ENCODE peak calls at places on chromosomes 13 and 19, in nine cellular contexts. One of them, this sample, is unnamed.

GRCh38 chr19:2483084-2483483 is 7.2 kb downstream of the GADD45B start:
- DNase-seq in GM10248: no peak
- DNase-seq in IMR-90: no peak
- DNase-seq in stimulated activated CD4-positive, alpha-beta T cell treated with anti-CD3 and anti-CD28 coated beads, Interleukin-2, amount 100 ng/mL, for 48 hours: no peak
- DNase-seq in epithelial cell of esophagus: no peak
- DNase-seq in breast epithelium: no peak
- DNase-seq in omental fat pad: no peak
- DNase-seq in neural progenitor cell: no peak
- DNase-seq in cardiac muscle cell: no peak
- DNase-seq in this sample: no peak

GRCh38 chr19:18659281-18660050 is 22.6 kb downstream of the KLHL26 start:
- DNase-seq in GM10248: peak
- DNase-seq in IMR-90: no peak
- DNase-seq in stimulated activated CD4-positive, alpha-beta T cell treated with anti-CD3 and anti-CD28 coated beads, Interleukin-2, amount 100 ng/mL, for 48 hours: no peak
- DNase-seq in epithelial cell of esophagus: no peak
- DNase-seq in breast epithelium: no peak
- DNase-seq in omental fat pad: no peak
- DNase-seq in neural progenitor cell: no peak
- DNase-seq in cardiac muscle cell: peak
- DNase-seq in this sample: no peak

GRCh38 chr13:73090116-73090811 is 31.5 kb downstream of the KLF5 start:
- DNase-seq in GM10248: no peak
- DNase-seq in IMR-90: peak
- DNase-seq in stimulated activated CD4-positive, alpha-beta T cell treated with anti-CD3 and anti-CD28 coated beads, Interleukin-2, amount 100 ng/mL, for 48 hours: no peak
- DNase-seq in epithelial cell of esophagus: peak
- DNase-seq in breast epithelium: peak
- DNase-seq in omental fat pad: no peak
- DNase-seq in neural progenitor cell: no peak
- DNase-seq in cardiac muscle cell: peak
- DNase-seq in this sample: no peak

GRCh38 chr19:28727835-28728159 is 485.2 kb downstream of the UQCRFS1 start:
- DNase-seq in GM10248: no peak
- DNase-seq in IMR-90: no peak
- DNase-seq in stimulated activated CD4-positive, alpha-beta T cell treated with anti-CD3 and anti-CD28 coated beads, Interleukin-2, amount 100 ng/mL, for 48 hours: no peak
- DNase-seq in epithelial cell of esophagus: no peak
- DNase-seq in breast epithelium: no peak
- DNase-seq in omental fat pad: no peak
- DNase-seq in neural progenitor cell: no peak
- DNase-seq in cardiac muscle cell: no peak
- DNase-seq in this sample: no peak

GRCh38 chr13:99895999-99896695 is 75.4 kb downstream of the ZIC5 start:
- DNase-seq in GM10248: no peak
- DNase-seq in IMR-90: no peak
- DNase-seq in stimulated activated CD4-positive, alpha-beta T cell treated with anti-CD3 and anti-CD28 coated beads, Interleukin-2, amount 100 ng/mL, for 48 hours: no peak
- DNase-seq in epithelial cell of esophagus: no peak
- DNase-seq in breast epithelium: no peak
- DNase-seq in omental fat pad: no peak
- DNase-seq in neural progenitor cell: peak
- DNase-seq in cardiac muscle cell: no peak
- DNase-seq in this sample: no peak

GRCh38 chr19:47471733-47472457 is at the start of gene SLC8A2:
- DNase-seq in GM10248: peak
- DNase-seq in IMR-90: peak
- DNase-seq in stimulated activated CD4-positive, alpha-beta T cell treated with anti-CD3 and anti-CD28 coated beads, Interleukin-2, amount 100 ng/mL, for 48 hours: peak
- DNase-seq in epithelial cell of esophagus: peak
- DNase-seq in breast epithelium: no peak
- DNase-seq in omental fat pad: no peak
- DNase-seq in neural progenitor cell: peak
- DNase-seq in cardiac muscle cell: peak
- DNase-seq in this sample: peak

GRCh38 chr13:97855570-97855970 is 97.9 kb upstream of the IPO5 start:
- DNase-seq in GM10248: peak
- DNase-seq in IMR-90: peak
- DNase-seq in stimulated activated CD4-positive, alpha-beta T cell treated with anti-CD3 and anti-CD28 coated beads, Interleukin-2, amount 100 ng/mL, for 48 hours: peak
- DNase-seq in epithelial cell of esophagus: peak
- DNase-seq in breast epithelium: no peak
- DNase-seq in omental fat pad: no peak
- DNase-seq in neural progenitor cell: peak
- DNase-seq in cardiac muscle cell: peak
- DNase-seq in this sample: peak

GRCh38 chr13:22736084-22736767 is 444.6 kb upstream of the SGCG start:
- DNase-seq in GM10248: no peak
- DNase-seq in IMR-90: no peak
- DNase-seq in stimulated activated CD4-positive, alpha-beta T cell treated with anti-CD3 and anti-CD28 coated beads, Interleukin-2, amount 100 ng/mL, for 48 hours: no peak
- DNase-seq in epithelial cell of esophagus: no peak
- DNase-seq in breast epithelium: no peak
- DNase-seq in omental fat pad: no peak
- DNase-seq in neural progenitor cell: no peak
- DNase-seq in cardiac muscle cell: no peak
- DNase-seq in this sample: no peak

GRCh38 chr19:34938886-34939285 is 12.2 kb downstream of the ZNF30 start:
- DNase-seq in GM10248: no peak
- DNase-seq in IMR-90: no peak
- DNase-seq in stimulated activated CD4-positive, alpha-beta T cell treated with anti-CD3 and anti-CD28 coated beads, Interleukin-2, amount 100 ng/mL, for 48 hours: no peak
- DNase-seq in epithelial cell of esophagus: no peak
- DNase-seq in breast epithelium: no peak
- DNase-seq in omental fat pad: no peak
- DNase-seq in neural progenitor cell: no peak
- DNase-seq in cardiac muscle cell: no peak
- DNase-seq in this sample: no peak

GRCh38 chr13:63706751-63707150 is 2291.1 kb upstream of the PCDH20 start:
- DNase-seq in GM10248: no peak
- DNase-seq in IMR-90: no peak
- DNase-seq in stimulated activated CD4-positive, alpha-beta T cell treated with anti-CD3 and anti-CD28 coated beads, Interleukin-2, amount 100 ng/mL, for 48 hours: no peak
- DNase-seq in epithelial cell of esophagus: no peak
- DNase-seq in breast epithelium: no peak
- DNase-seq in omental fat pad: no peak
- DNase-seq in neural progenitor cell: no peak
- DNase-seq in cardiac muscle cell: no peak
- DNase-seq in this sample: no peak

GRCh38 chr13:20943519-20944012 is 41.0 kb upstream of the XPO4 start:
- DNase-seq in GM10248: peak
- DNase-seq in IMR-90: peak
- DNase-seq in stimulated activated CD4-positive, alpha-beta T cell treated with anti-CD3 and anti-CD28 coated beads, Interleukin-2, amount 100 ng/mL, for 48 hours: peak
- DNase-seq in epithelial cell of esophagus: peak
- DNase-seq in breast epithelium: peak
- DNase-seq in omental fat pad: peak
- DNase-seq in neural progenitor cell: peak
- DNase-seq in cardiac muscle cell: peak
- DNase-seq in this sample: peak

GRCh38 chr19:4301590-4302237 is 475 bp downstream of the TMIGD2 start:
- DNase-seq in GM10248: no peak
- DNase-seq in IMR-90: no peak
- DNase-seq in stimulated activated CD4-positive, alpha-beta T cell treated with anti-CD3 and anti-CD28 coated beads, Interleukin-2, amount 100 ng/mL, for 48 hours: no peak
- DNase-seq in epithelial cell of esophagus: no peak
- DNase-seq in breast epithelium: no peak
- DNase-seq in omental fat pad: no peak
- DNase-seq in neural progenitor cell: peak
- DNase-seq in cardiac muscle cell: no peak
- DNase-seq in this sample: peak

GRCh38 chr19:47109541-47110375 is 3.8 kb downstream of the ZC3H4 start:
- DNase-seq in GM10248: no peak
- DNase-seq in IMR-90: peak
- DNase-seq in stimulated activated CD4-positive, alpha-beta T cell treated with anti-CD3 and anti-CD28 coated beads, Interleukin-2, amount 100 ng/mL, for 48 hours: peak
- DNase-seq in epithelial cell of esophagus: peak
- DNase-seq in breast epithelium: no peak
- DNase-seq in omental fat pad: no peak
- DNase-seq in neural progenitor cell: no peak
- DNase-seq in cardiac muscle cell: peak
- DNase-seq in this sample: no peak

GRCh38 chr19:918481-919156 is 1.5 kb downstream of the KISS1R start:
- DNase-seq in GM10248: no peak
- DNase-seq in IMR-90: no peak
- DNase-seq in stimulated activated CD4-positive, alpha-beta T cell treated with anti-CD3 and anti-CD28 coated beads, Interleukin-2, amount 100 ng/mL, for 48 hours: peak
- DNase-seq in epithelial cell of esophagus: no peak
- DNase-seq in breast epithelium: no peak
- DNase-seq in omental fat pad: no peak
- DNase-seq in neural progenitor cell: peak
- DNase-seq in cardiac muscle cell: no peak
- DNase-seq in this sample: no peak

GRCh38 chr19:19474950-19475781 is 40.2 kb downstream of the TSSK6 start:
- DNase-seq in GM10248: no peak
- DNase-seq in IMR-90: no peak
- DNase-seq in stimulated activated CD4-positive, alpha-beta T cell treated with anti-CD3 and anti-CD28 coated beads, Interleukin-2, amount 100 ng/mL, for 48 hours: no peak
- DNase-seq in epithelial cell of esophagus: no peak
- DNase-seq in breast epithelium: no peak
- DNase-seq in omental fat pad: no peak
- DNase-seq in neural progenitor cell: peak
- DNase-seq in cardiac muscle cell: no peak
- DNase-seq in this sample: no peak

GRCh38 chr19:10773969-10774368 is 56.1 kb downstream of the DNM2 start:
- DNase-seq in GM10248: no peak
- DNase-seq in IMR-90: no peak
- DNase-seq in stimulated activated CD4-positive, alpha-beta T cell treated with anti-CD3 and anti-CD28 coated beads, Interleukin-2, amount 100 ng/mL, for 48 hours: no peak
- DNase-seq in epithelial cell of esophagus: peak
- DNase-seq in breast epithelium: no peak
- DNase-seq in omental fat pad: no peak
- DNase-seq in neural progenitor cell: no peak
- DNase-seq in cardiac muscle cell: no peak
- DNase-seq in this sample: no peak

GRCh38 chr13:66036024-66036614 is 1194.0 kb downstream of the PCDH9 start:
- DNase-seq in GM10248: no peak
- DNase-seq in IMR-90: peak
- DNase-seq in stimulated activated CD4-positive, alpha-beta T cell treated with anti-CD3 and anti-CD28 coated beads, Interleukin-2, amount 100 ng/mL, for 48 hours: no peak
- DNase-seq in epithelial cell of esophagus: peak
- DNase-seq in breast epithelium: no peak
- DNase-seq in omental fat pad: no peak
- DNase-seq in neural progenitor cell: peak
- DNase-seq in cardiac muscle cell: peak
- DNase-seq in this sample: no peak

GRCh38 chr19:39390759-39391592 is at the start of the genes MED29 and PAF1:
- DNase-seq in GM10248: peak
- DNase-seq in IMR-90: peak
- DNase-seq in stimulated activated CD4-positive, alpha-beta T cell treated with anti-CD3 and anti-CD28 coated beads, Interleukin-2, amount 100 ng/mL, for 48 hours: peak
- DNase-seq in epithelial cell of esophagus: peak
- DNase-seq in breast epithelium: peak
- DNase-seq in omental fat pad: no peak
- DNase-seq in neural progenitor cell: peak
- DNase-seq in cardiac muscle cell: peak
- DNase-seq in this sample: peak

GRCh38 chr19:30345686-30346085 is 26.5 kb upstream of the ZNF536 start:
- DNase-seq in GM10248: no peak
- DNase-seq in IMR-90: no peak
- DNase-seq in stimulated activated CD4-positive, alpha-beta T cell treated with anti-CD3 and anti-CD28 coated beads, Interleukin-2, amount 100 ng/mL, for 48 hours: no peak
- DNase-seq in epithelial cell of esophagus: no peak
- DNase-seq in breast epithelium: no peak
- DNase-seq in omental fat pad: no peak
- DNase-seq in neural progenitor cell: no peak
- DNase-seq in cardiac muscle cell: no peak
- DNase-seq in this sample: no peak

GRCh38 chr19:16516381-16516780 is 20.2 kb downstream of the C19orf44 start:
- DNase-seq in GM10248: no peak
- DNase-seq in IMR-90: no peak
- DNase-seq in stimulated activated CD4-positive, alpha-beta T cell treated with anti-CD3 and anti-CD28 coated beads, Interleukin-2, amount 100 ng/mL, for 48 hours: no peak
- DNase-seq in epithelial cell of esophagus: no peak
- DNase-seq in breast epithelium: no peak
- DNase-seq in omental fat pad: no peak
- DNase-seq in neural progenitor cell: no peak
- DNase-seq in cardiac muscle cell: no peak
- DNase-seq in this sample: no peak

GRCh38 chr19:45099465-45100201 is 6.7 kb downstream of the PPP1R37 start:
- DNase-seq in GM10248: no peak
- DNase-seq in IMR-90: peak
- DNase-seq in stimulated activated CD4-positive, alpha-beta T cell treated with anti-CD3 and anti-CD28 coated beads, Interleukin-2, amount 100 ng/mL, for 48 hours: no peak
- DNase-seq in epithelial cell of esophagus: peak
- DNase-seq in breast epithelium: no peak
- DNase-seq in omental fat pad: no peak
- DNase-seq in neural progenitor cell: peak
- DNase-seq in cardiac muscle cell: no peak
- DNase-seq in this sample: no peak

GRCh38 chr19:46863818-46864629 is 3.2 kb downstream of the ARHGAP35 start:
- DNase-seq in GM10248: no peak
- DNase-seq in IMR-90: peak
- DNase-seq in stimulated activated CD4-positive, alpha-beta T cell treated with anti-CD3 and anti-CD28 coated beads, Interleukin-2, amount 100 ng/mL, for 48 hours: no peak
- DNase-seq in epithelial cell of esophagus: peak
- DNase-seq in breast epithelium: peak
- DNase-seq in omental fat pad: no peak
- DNase-seq in neural progenitor cell: peak
- DNase-seq in cardiac muscle cell: peak
- DNase-seq in this sample: no peak

GRCh38 chr13:82898625-82899024 is 983.6 kb downstream of the SLITRK1 start:
- DNase-seq in GM10248: no peak
- DNase-seq in IMR-90: no peak
- DNase-seq in stimulated activated CD4-positive, alpha-beta T cell treated with anti-CD3 and anti-CD28 coated beads, Interleukin-2, amount 100 ng/mL, for 48 hours: no peak
- DNase-seq in epithelial cell of esophagus: no peak
- DNase-seq in breast epithelium: no peak
- DNase-seq in omental fat pad: no peak
- DNase-seq in neural progenitor cell: no peak
- DNase-seq in cardiac muscle cell: no peak
- DNase-seq in this sample: no peak

GRCh38 chr19:13884726-13885591 is 8.0 kb downstream of the NANOS3 start:
- DNase-seq in GM10248: no peak
- DNase-seq in IMR-90: no peak
- DNase-seq in stimulated activated CD4-positive, alpha-beta T cell treated with anti-CD3 and anti-CD28 coated beads, Interleukin-2, amount 100 ng/mL, for 48 hours: no peak
- DNase-seq in epithelial cell of esophagus: no peak
- DNase-seq in breast epithelium: peak
- DNase-seq in omental fat pad: no peak
- DNase-seq in neural progenitor cell: no peak
- DNase-seq in cardiac muscle cell: no peak
- DNase-seq in this sample: no peak

This sample was measured in immature natural killer cell.